ENCODE peak calls at places on chromosomes 13 and 19, in ten cellular contexts. U is HuH-7.5, G is hypothalamus, Q is T-helper 17 cell, L is Kasumi-1, F is uterus, S is cardiac fibroblast, H is epithelial cell of prostate, A is progenitor cell of endocrine pancreas, X is amniotic epithelial cell. D is an unnamed sample.

GRCh38 chr19:45643024-45643926 is 4.1 kb upstream of the EML2 start:
- DNase-seq in U (peak), H (no peak), L (peak), S (peak), G (peak), F (peak), X (peak), A (peak), Q (peak), D (peak)

GRCh38 chr13:75299913-75300862 is 181.8 kb downstream of the TBC1D4 start:
- DNase-seq in S (peak), G (no peak), Q (no peak), F (no peak), A (no peak), U (no peak), H (no peak), L (no peak), X (peak), D (no peak)

GRCh38 chr13:21014139-21014665 is 47.2 kb downstream of the LATS2 start:
- DNase-seq in S (no peak), Q (no peak), H (no peak), L (no peak), F (no peak), X (no peak), U (no peak), A (no peak), G (no peak), D (no peak)

GRCh38 chr13:48579167-48579918 is 46.5 kb upstream of the RCBTB2 start:
- DNase-seq in Q (no peak), U (no peak), A (no peak), F (no peak), G (no peak), L (peak), S (no peak), X (no peak), H (no peak), D (no peak)

GRCh38 chr13:35920816-35921215 is 210.4 kb downstream of the DCLK1 start:
- DNase-seq in H (no peak), A (no peak), Q (no peak), F (no peak), U (no peak), X (no peak), S (no peak), L (no peak), G (no peak), D (no peak)

GRCh38 chr13:39527301-39527700 is 75.7 kb downstream of the LHFPL6 start:
- DNase-seq in G (no peak), F (no peak), Q (no peak), H (no peak), U (no peak), S (no peak), X (no peak), A (no peak), L (no peak), D (no peak)

GRCh38 chr19:38467541-38468525 is 34.3 kb downstream of the RYR1 start:
- DNase-seq in H (no peak), L (no peak), Q (no peak), G (no peak), A (no peak), U (no peak), S (no peak), X (no peak), F (no peak), D (no peak)

GRCh38 chr19:9018163-9018875 is 8.1 kb upstream of the MUC16 start:
- DNase-seq in F (peak), Q (no peak), U (no peak), L (no peak), X (no peak), G (no peak), S (no peak), A (no peak), H (no peak), D (no peak)

GRCh38 chr13:98822238-98822606 is 69.8 kb upstream of the SLC15A1 start:
- DNase-seq in H (no peak), X (peak), S (peak), U (no peak), L (no peak), G (no peak), F (no peak), A (no peak), Q (no peak), D (no peak)

GRCh38 chr13:68927387-68928026 is 1180.1 kb upstream of the ATXN8OS start:
- DNase-seq in A (no peak), Q (no peak), S (no peak), H (no peak), U (no peak), F (no peak), L (peak), X (peak), G (no peak), D (no peak)

GRCh38 chr19:47813304-47813994 is 8.3 kb upstream of the CRX start:
- DNase-seq in X (peak), A (peak), S (peak), F (peak), L (peak), G (peak), U (peak), H (no peak), Q (peak), D (peak)

GRCh38 chr13:114128624-114129522 is 3.5 kb downstream of the RASA3 start:
- DNase-seq in H (no peak), X (peak), S (peak), G (no peak), F (peak), L (peak), A (no peak), Q (peak), U (no peak), D (peak)

GRCh38 chr19:8355631-8356402 is 8.1 kb upstream of the ANGPTL4 start:
- DNase-seq in X (peak), S (peak), G (no peak), A (no peak), H (peak), L (no peak), U (no peak), F (no peak), Q (no peak), D (no peak)

GRCh38 chr13:29384466-29384865 is 211.0 kb downstream of the SLC7A1 start:
- DNase-seq in S (peak), F (no peak), X (no peak), Q (no peak), H (no peak), G (no peak), A (no peak), U (no peak), L (no peak), D (no peak)

GRCh38 chr19:8629184-8629583 is 1.2 kb upstream of the NFILZ start:
- DNase-seq in G (no peak), A (no peak), Q (no peak), L (no peak), H (no peak), F (no peak), S (no peak), X (no peak), U (no peak), D (no peak)

GRCh38 chr13:28171266-28171665 is 32.9 kb downstream of the PAN3 start:
- DNase-seq in U (no peak), Q (no peak), A (no peak), X (no peak), G (no peak), L (no peak), H (no peak), F (no peak), S (no peak), D (no peak)

GRCh38 chr13:113413898-113414282 is 39.4 kb downstream of the ADPRHL1 start:
- DNase-seq in L (no peak), A (no peak), Q (no peak), H (no peak), S (no peak), X (no peak), U (no peak), G (no peak), F (no peak), D (no peak)

GRCh38 chr13:79534596-79534995 is 53.6 kb downstream of the NDFIP2 start:
- DNase-seq in A (no peak), U (no peak), L (no peak), G (no peak), H (no peak), Q (no peak), X (no peak), S (no peak), F (no peak), D (no peak)

GRCh38 chr13:89627991-89628390 is 1719.5 kb upstream of the MIR17HG start:
- DNase-seq in H (peak), G (no peak), X (peak), Q (no peak), F (no peak), L (no peak), S (no peak), U (no peak), A (no peak), D (no peak)

GRCh38 chr19:14343286-14343685 is 38.0 kb upstream of the ADGRE5 start:
- DNase-seq in A (no peak), H (no peak), F (no peak), Q (no peak), G (no peak), S (no peak), U (no peak), L (no peak), X (no peak), D (no peak)

GRCh38 chr13:113649212-113649611 is 8.8 kb downstream of the ATP4B start:
- DNase-seq in A (no peak), G (no peak), H (no peak), L (no peak), Q (no peak), U (no peak), S (no peak), X (no peak), F (peak), D (no peak)

GRCh38 chr19:19115954-19116353 is 22.3 kb downstream of the TMEM161A start:
- DNase-seq in G (no peak), S (peak), U (peak), A (no peak), Q (no peak), H (no peak), L (peak), F (no peak), X (no peak), D (peak)

GRCh38 chr13:52851153-52851962 is 2.9 kb upstream of the PCDH8 start:
- DNase-seq in H (no peak), L (peak), Q (no peak), U (no peak), S (peak), A (peak), G (peak), F (no peak), X (peak), D (no peak)

GRCh38 chr13:102877285-102877684 is 31.5 kb downstream of the ERCC5 start:
- DNase-seq in L (no peak), H (no peak), S (peak), A (no peak), U (peak), Q (no peak), F (no peak), X (peak), G (no peak), D (no peak)

D was measured in effector CD4-positive, alpha-beta T cell.